ENCODE peak calls at places on chromosome 22, in seven cellular contexts. A is iris pigment epithelial cell; L is astrocyte of the spinal cord; Q is cardiac muscle cell; O is WTC11; J is stimulated activated CD4-positive, alpha-beta T cell treated with anti-CD3 and anti-CD28 coated beads, Interleukin-1b, Interleukin-23, amount 100 ng/mL, for 4 hours; S is NCI-H2081. Z is an unnamed sample.

GRCh38 chr22:40009953-40010751 is 15.4 kb downstream of the FAM83F start:
- DNase-seq in S (peak), Q (no peak), O (no peak), L (no peak), A (peak), J (peak), Z (no peak)

GRCh38 chr22:36769541-36769940 is 6.4 kb downstream of the IFT27 start:
- DNase-seq in S (no peak), L (no peak), A (no peak), Q (no peak), J (no peak), O (no peak), Z (no peak)

GRCh38 chr22:41382098-41382578 is 396 bp downstream of the TEF start:
- DNase-seq in L (no peak), A (peak), O (peak), J (peak), Q (peak), S (peak), Z (peak)

GRCh38 chr22:42000466-42000865 is 1.9 kb downstream of the WBP2NL start:
- DNase-seq in J (no peak), Q (no peak), A (no peak), S (no peak), O (no peak), L (no peak), Z (no peak)

GRCh38 chr22:47285981-47286380 is 523.5 kb downstream of the TBC1D22A start:
- DNase-seq in O (no peak), Q (no peak), J (no peak), A (no peak), S (no peak), L (no peak), Z (no peak)

GRCh38 chr22:47292546-47293320 is 530.3 kb downstream of the TBC1D22A start:
- DNase-seq in S (no peak), O (no peak), Q (no peak), J (no peak), L (peak), A (peak), Z (no peak)

GRCh38 chr22:36220457-36220921 is 18.8 kb downstream of the APOL2 start:
- DNase-seq in A (peak), O (no peak), J (no peak), L (peak), S (no peak), Q (no peak), Z (no peak)

GRCh38 chr22:35312198-35313059 is 12.7 kb downstream of the TOM1 start:
- DNase-seq in O (no peak), S (no peak), L (peak), J (no peak), A (peak), Q (peak), Z (peak)